ENCODE peak calls at places on chromosomes 2 and 18, in four cellular contexts. Q is GM12878, C is K562, S is HepG2. J is an unnamed sample.

GRCh38 chr2:6186332-6187100 is 494.3 kb downstream of the SOX11 start:
- DNase-seq in S (peak; percentile 59), C (no peak), Q (no peak), J (no peak)

GRCh38 chr2:54666131-54666637 is 57.3 kb upstream of the EML6 start:
- DNase-seq in C (no peak), Q (no peak), S (peak; percentile 37), J (no peak)

GRCh38 chr2:109208951-109209335 is 79.9 kb downstream of the SH3RF3 start:
- DNase-seq in S (no peak), C (no peak), Q (no peak), J (no peak)

GRCh38 chr2:33267745-33268144 is 208.7 kb upstream of the RASGRP3 start:
- DNase-seq in C (no peak), S (no peak), Q (no peak), J (no peak)

GRCh38 chr18:58353581-58353980 is 275.3 kb downstream of the ALPK2 start:
- DNase-seq in S (no peak), Q (no peak), C (no peak), J (no peak)

GRCh38 chr2:216775043-216775453 is 79.7 kb upstream of the IGFBP5 start:
- DNase-seq in C (peak; percentile 68), Q (no peak), S (peak; percentile 76), J (no peak)

GRCh38 chr2:114219501-114219900 is 222.9 kb upstream of the DPP10 start:
- DNase-seq in S (no peak), C (no peak), Q (no peak), J (no peak)

GRCh38 chr2:72103690-72104089 is 44.0 kb downstream of the CYP26B1 start:
- DNase-seq in C (no peak), Q (no peak), S (no peak), J (no peak)

GRCh38 chr18:79507076-79507545 is 111.4 kb downstream of the NFATC1 start:
- DNase-seq in Q (no peak), S (no peak), C (peak; percentile 71), J (peak; percentile 23)

GRCh38 chr2:146820672-146821071 is 1024.2 kb upstream of the ACVR2A start:
- DNase-seq in C (no peak), Q (no peak), S (no peak), J (no peak)

GRCh38 chr2:172552547-172553291 is 3.2 kb upstream of the PDK1 start:
- DNase-seq in S (no peak), C (peak; percentile 91), Q (no peak), J (no peak)

GRCh38 chr18:3368193-3368592 is 81.8 kb upstream of the TGIF1 start:
- DNase-seq in C (no peak), Q (no peak), S (no peak), J (no peak)

GRCh38 chr2:32804205-32804604 is 142.5 kb upstream of the LTBP1 start:
- DNase-seq in Q (no peak), S (no peak), C (no peak), J (no peak)

GRCh38 chr2:207603486-207603885 is 21.7 kb downstream of the METTL21A start:
- DNase-seq in C (no peak), S (no peak), Q (no peak), J (no peak)

GRCh38 chr18:21853972-21854563 is 113.5 kb downstream of the MIB1 start:
- DNase-seq in Q (no peak), C (no peak), S (peak; percentile 8), J (no peak)

DNA sequence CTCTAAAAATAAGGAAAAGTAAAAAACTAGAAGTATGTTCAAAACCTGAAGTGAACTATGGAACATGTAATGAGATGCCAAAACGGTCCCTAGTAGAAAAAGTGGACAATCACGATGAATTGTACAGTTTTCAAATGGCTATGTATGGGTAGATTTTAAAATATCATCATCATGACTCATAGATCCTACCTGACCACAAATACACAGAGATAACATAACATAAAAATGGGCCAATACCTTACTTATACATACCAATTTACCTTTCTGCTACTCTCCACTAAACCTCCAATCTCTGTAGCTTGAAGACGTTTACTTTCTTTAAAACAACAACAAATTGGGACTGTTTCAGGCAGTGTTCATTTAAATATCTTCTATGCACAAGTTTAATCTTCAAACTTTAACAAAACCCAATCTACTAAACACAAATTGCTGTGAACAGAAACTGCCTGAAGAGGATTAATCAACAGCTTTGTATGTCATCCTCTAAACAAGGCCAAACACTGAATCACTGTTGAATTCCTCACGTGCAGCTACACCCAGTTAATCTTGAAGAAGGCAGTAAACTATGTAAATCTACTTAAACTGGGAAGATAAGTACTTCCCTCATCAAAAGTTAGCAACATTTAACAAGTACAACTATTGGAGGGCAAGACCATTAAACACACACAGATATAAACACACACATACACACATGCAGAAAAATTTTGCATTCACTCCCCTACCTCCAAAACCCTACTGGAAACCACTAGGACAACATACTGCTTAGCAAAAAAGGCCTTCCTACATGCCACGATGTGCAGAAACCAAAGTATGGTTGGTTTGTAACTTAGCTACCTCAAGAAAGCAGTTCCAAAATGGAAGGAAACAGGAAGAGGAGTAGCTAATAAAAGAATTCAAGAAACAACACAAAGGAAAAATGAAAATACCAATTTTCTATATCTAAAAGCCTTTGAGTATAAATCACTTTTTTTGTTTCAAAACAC is 90.3 kb downstream of the RBMS1 start:
- DNase-seq in C (no peak), S (no peak), Q (no peak), J (no peak)
- TF ChIP-seq TCF7 in C (no peak), S (no peak), Q (no peak), J (no peak)

GRCh38 chr2:230230087-230230486 is 4.6 kb downstream of the SP140 start:
- DNase-seq in S (peak; percentile 29), C (no peak), Q (no peak), J (no peak)
- TF ChIP-seq TCF7 in S (no peak), C (no peak), Q (no peak), J (no peak)

GRCh38 chr2:2876350-2877042 is 501.1 kb downstream of the EIPR1 start:
- DNase-seq in Q (no peak), S (no peak), C (no peak), J (no peak)
- TF ChIP-seq TCF7 in Q (no peak), S (no peak), C (no peak), J (no peak)

DNA sequence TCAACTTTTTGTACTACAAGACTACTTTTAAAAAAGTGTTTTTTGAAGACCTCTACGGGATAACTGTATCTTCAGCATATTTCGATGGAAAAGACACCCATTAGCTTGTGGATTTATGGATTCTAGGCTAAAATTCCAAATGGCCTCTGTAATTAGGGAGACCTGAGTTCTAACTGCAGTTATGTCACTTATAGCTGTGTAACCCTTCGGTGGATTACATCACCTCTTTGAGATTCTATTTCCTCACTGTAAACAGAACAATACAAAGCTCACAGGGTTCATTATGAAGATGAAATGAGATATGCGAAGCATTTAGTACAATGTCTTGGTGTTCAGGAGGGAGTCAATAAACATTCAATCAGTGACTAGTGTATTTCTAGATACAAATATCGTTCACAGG is 24.2 kb downstream of the LMAN2L start:
- DNase-seq in C (no peak), S (peak; percentile 80), Q (no peak), J (no peak)
- TF ChIP-seq TCF7 in C (no peak), S (no peak), Q (no peak), J (no peak)

DNA sequence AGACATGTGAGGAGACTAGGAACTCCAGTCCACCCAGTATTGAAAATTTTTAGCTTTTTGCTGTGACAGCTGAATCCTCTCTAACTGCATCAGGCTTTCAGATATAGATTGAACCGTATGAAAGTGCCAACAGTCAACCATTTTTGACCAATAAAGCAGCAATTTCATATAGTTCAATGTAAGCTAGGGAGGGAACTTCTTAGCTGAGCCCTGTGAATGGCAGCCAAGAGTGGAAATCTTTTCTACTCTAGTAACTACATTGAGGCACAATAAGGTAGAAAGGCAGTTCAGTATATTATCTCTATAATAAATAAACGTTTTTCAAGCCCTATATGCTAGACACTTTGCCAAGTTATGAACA is 96.3 kb upstream of the TANK start:
- DNase-seq in C (no peak), S (no peak), Q (no peak), J (no peak)
- TF ChIP-seq TCF7 in C (no peak), S (no peak), Q (no peak), J (no peak)

DNA sequence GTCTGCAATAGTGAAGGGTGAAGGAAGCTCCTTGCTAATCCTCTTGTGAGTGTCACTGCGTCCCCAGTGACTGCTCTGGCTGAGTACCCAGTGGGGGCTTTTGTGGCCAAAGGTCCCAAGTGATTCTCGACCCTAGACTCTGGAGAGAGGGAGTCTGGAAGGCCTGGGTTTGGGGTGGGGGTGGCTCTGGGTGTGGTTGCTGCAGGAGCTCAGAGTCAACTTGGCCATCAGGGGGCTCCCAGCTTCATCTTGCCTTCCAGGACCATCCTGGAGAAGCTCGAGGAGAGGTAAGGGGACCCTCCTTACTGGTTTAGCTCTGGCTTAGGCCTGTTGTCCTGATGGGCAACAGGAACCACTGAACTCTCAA is 581 bp downstream of the PSD4 start:
- DNase-seq in S (no peak), Q (no peak), C (peak; percentile 56), J (no peak)
- TF ChIP-seq TCF7 in S (no peak), Q (no peak), C (no peak), J (no peak)

J was measured in WTC11.